ENCODE peak calls at places on chromosomes 7 and 10, in four cellular contexts. D is GM23248, W is transverse colon, R is mesendoderm. B is an unnamed sample.

GRCh38 chr7:98278408-98278807 is 3.1 kb upstream of the BRI3 start:
- DNase-seq in D (peak; percentile 8), W (no peak), R (no peak), B (no peak)

GRCh38 chr7:44068054-44068453 is 2.7 kb upstream of the PGAM2 start:
- DNase-seq in D (peak; percentile 35), W (no peak), R (no peak), B (no peak)

GRCh38 chr10:62278461-62278910 is 9.8 kb upstream of the RTKN2 start:
- DNase-seq in D (peak; percentile 31), W (no peak), R (no peak), B (no peak)

GRCh38 chr7:153829523-153829922 is 222.7 kb upstream of the DPP6 start:
- DNase-seq in D (no peak), W (no peak), R (no peak), B (no peak)

GRCh38 chr7:150961510-150962284 is 16.4 kb downstream of the KCNH2 start:
- DNase-seq in D (no peak), W (no peak), R (no peak), B (no peak)

GRCh38 chr10:43594944-43595589 is 11.2 kb upstream of the ZNF485 start:
- DNase-seq in D (peak; percentile 41), W (no peak), R (no peak), B (no peak)

GRCh38 chr7:3214090-3214413 is 87.0 kb upstream of the SDK1 start:
- DNase-seq in D (no peak), W (no peak), R (no peak), B (no peak)

GRCh38 chr10:122062831-122063674 is 74.1 kb downstream of the TACC2 start:
- DNase-seq in D (peak; percentile 95), W (peak; percentile 89), R (peak; percentile 95), B (no peak)

GRCh38 chr10:32963102-32963501 is 5.1 kb upstream of the ITGB1 start:
- DNase-seq in D (peak; percentile 84), W (no peak), R (no peak), B (no peak)

GRCh38 chr10:21297525-21298383 is 227.7 kb downstream of the SKIDA1 start:
- DNase-seq in D (no peak), W (no peak), R (no peak), B (no peak)
- H3K27ac ChIP-seq in D (no peak overlapping the region), W (no peak overlapping the region), R (no peak overlapping the region), B (no peak overlapping the region)

GRCh38 chr7:90453931-90454330 is 15.5 kb upstream of the PTTG1IP2 start:
- DNase-seq in D (no peak), W (no peak), R (no peak), B (no peak)
- H3K27ac ChIP-seq in D (no peak overlapping the region), W (no peak overlapping the region), R (no peak overlapping the region), B (no peak overlapping the region)

GRCh38 chr7:135978624-135979023 is 1.5 kb upstream of the MTPN start:
- DNase-seq in D (no peak), W (no peak), R (no peak), B (no peak)

GRCh38 chr7:135981958-135982646 is 4.9 kb upstream of the MTPN start:
- DNase-seq in D (no peak), W (no peak), R (no peak), B (no peak)

GRCh38 chr7:135979674-135980660 is 2.8 kb upstream of the MTPN start:
- DNase-seq in D (peak; percentile 75), W (no peak), R (no peak), B (no peak)

GRCh38 chr7:135977742-135978066 is 545 bp upstream of the MTPN start:
- DNase-seq in D (no peak), W (no peak), R (no peak), B (no peak)

DNA sequence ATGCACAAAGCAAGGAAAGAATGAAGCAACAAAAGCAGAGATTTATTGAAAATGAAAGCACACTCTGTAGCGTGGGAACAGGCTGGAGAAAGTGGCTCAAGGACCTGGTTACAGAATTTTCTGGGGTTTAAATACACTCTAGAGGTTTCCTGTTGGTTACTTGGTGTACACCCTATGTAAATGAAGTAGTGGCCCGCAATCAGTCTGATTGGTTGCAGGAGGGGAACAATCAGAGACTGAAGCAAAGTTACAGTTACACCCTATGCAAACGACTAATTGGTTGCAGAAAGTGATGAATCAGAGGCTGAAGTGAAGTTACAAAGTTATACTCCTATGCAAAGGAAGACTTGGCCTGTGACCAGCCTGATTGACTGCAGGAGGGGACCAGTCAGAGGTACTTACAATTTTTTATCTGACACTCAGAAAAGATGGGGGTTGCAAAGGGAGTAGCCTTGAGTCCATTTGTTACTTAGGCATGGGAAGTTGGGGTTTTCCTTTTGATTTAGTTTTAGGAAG is 3.6 kb upstream of the MTPN start:
- DNase-seq in D (peak; percentile 90), W (peak; percentile 39), R (no peak), B (no peak)
- H3K27ac ChIP-seq in D (peak overlapping the region; percentile 94), W (peak overlapping the region; percentile 26), R (no peak overlapping the region), B (no peak overlapping the region)

DNA sequence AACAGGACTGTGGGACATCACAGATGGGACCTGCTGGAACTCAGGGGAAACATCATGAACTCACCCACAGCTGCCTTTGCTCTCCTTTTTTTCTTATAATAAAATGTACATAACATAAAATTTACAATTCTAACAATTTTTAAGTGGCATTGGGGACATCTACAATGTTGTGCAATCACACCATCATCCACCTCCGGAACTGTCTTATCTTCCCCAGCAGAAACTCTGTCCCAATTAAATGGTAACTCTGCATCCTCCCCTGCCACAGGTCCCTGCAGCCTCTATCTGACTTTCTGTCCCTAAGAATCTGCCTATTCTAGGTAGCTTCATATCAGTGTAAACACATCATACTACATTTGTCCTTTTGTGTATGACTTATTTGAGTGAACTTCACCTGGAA is 19.4 kb upstream of the TMEM72 start:
- DNase-seq in D (no peak), W (no peak), R (no peak), B (no peak)
- H3K27ac ChIP-seq in D (no peak overlapping the region), W (peak overlapping the region; percentile 77), R (no peak overlapping the region), B (no peak overlapping the region)

DNA sequence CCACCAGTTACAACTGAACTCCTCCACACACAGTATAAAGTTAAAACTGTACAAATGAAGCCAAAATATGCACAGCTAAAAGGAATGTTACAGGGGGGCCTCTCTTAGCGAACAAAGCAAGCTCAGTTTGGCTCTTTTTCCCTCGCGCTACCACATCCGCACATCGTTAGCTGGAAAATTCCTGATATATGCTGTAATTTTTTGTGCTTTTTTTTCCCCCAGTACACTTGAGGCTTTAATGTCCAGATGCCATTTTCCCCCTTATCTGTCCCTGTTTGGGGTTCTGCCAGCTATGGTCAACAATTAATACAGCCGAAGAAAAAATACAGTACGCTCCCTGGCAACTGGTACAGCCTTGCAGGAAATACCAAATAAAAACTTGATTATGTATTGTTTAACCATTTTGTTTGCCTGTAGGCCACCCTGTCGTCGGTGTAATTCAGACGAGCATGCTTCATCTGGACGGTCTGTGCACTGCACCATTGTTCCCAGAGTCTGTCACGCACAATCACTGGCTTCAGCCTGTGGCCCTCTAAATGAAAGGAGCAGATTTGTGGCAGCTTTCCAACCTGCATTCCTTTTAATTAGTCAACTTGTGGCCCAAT is 108.1 kb upstream of the FAM133B start:
- DNase-seq in D (peak; percentile 81), W (peak; percentile 25), R (no peak), B (peak; percentile 62)
- H3K27ac ChIP-seq in D (peak overlapping the region; percentile 73), W (peak overlapping the region; percentile 81), R (no peak overlapping the region), B (peak overlapping the region; percentile 80)

GRCh38 chr10:29732918-29733317 is 98.1 kb upstream of the SVIL start:
- DNase-seq in D (no peak), W (no peak), R (no peak), B (no peak)

GRCh38 chr10:29730461-29730860 is 95.7 kb upstream of the SVIL start:
- DNase-seq in D (no peak), W (no peak), R (no peak), B (no peak)

GRCh38 chr10:29731760-29732159 is 97.0 kb upstream of the SVIL start:
- DNase-seq in D (no peak), W (peak; percentile 25), R (no peak), B (no peak)

GRCh38 chr10:29733323-29733722 is 98.6 kb upstream of the SVIL start:
- DNase-seq in D (no peak), W (no peak), R (no peak), B (no peak)

DNA sequence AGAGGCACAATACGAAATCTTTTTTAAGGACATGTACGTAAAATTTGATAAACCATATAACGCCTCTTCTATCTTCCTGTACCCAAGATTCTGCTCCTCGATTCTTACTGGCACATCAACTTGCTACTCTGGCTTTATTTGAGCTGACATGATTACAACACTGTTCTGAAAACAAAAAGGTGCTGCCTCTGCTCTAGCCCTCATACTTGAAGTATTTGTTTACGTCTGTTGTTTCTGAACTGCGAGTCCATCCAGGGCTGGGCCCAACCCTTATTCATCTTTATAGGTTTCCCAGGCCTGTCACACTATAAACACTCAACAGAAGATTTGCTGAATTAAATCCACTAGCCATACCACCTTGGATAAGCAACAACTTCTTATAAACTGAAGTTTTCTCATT is 96.2 kb upstream of the SVIL start:
- DNase-seq in D (no peak), W (no peak), R (no peak), B (no peak)
- H3K27ac ChIP-seq in D (no peak overlapping the region), W (peak overlapping the region; percentile 97), R (no peak overlapping the region), B (no peak overlapping the region)

GRCh38 chr10:113921571-113922370 is 67.3 kb downstream of the NHLRC2 start:
- DNase-seq in D (no peak), W (no peak), R (no peak), B (no peak)
- H3K27ac ChIP-seq in D (no peak overlapping the region), W (no peak overlapping the region), R (no peak overlapping the region), B (no peak overlapping the region)